ENCODE peak calls at places on chromosomes 11 and 22, in six cellular contexts. O, Y, Q, F, P and J are unnamed samples.

GRCh38 chr11:65415499-65416340 is 6.9 kb upstream of the NEAT1 start:
- DNase-seq in P (no peak), F (no peak), Y (no peak), O (no peak), Q (peak; percentile 37), J (no peak)

GRCh38 chr11:125086633-125087296 is 23.7 kb downstream of the SLC37A2 start:
- DNase-seq in F (no peak), P (no peak), Q (no peak), O (no peak), Y (no peak), J (no peak)

GRCh38 chr22:23289851-23290724 is 109.8 kb downstream of the BCR start:
- DNase-seq in F (no peak), Y (peak; percentile 90), Q (peak; percentile 89), P (peak; percentile 77), O (peak; percentile 25), J (peak; percentile 84)

GRCh38 chr11:129368889-129369672 is 6.6 kb upstream of the BARX2 start:
- DNase-seq in Q (no peak), P (no peak), Y (no peak), O (no peak), F (no peak), J (no peak)

GRCh38 chr11:48210052-48210451 is 6.6 kb upstream of the OR4B1 start:
- DNase-seq in Y (no peak), Q (no peak), F (no peak), O (no peak), P (no peak), J (no peak)

GRCh38 chr22:42800731-42801536 is 56.1 kb downstream of the ARFGAP3 start:
- DNase-seq in P (no peak), O (no peak), Q (no peak), Y (no peak), F (no peak), J (no peak)

GRCh38 chr11:105456950-105457349 is 152.9 kb upstream of the GRIA4 start:
- DNase-seq in F (no peak), Y (peak; percentile 18), O (no peak), Q (no peak), P (no peak), J (no peak)

GRCh38 chr22:25563757-25564319 is 637 bp upstream of the GRK3 start:
- DNase-seq in O (no peak), P (no peak), Y (no peak), Q (no peak), F (no peak), J (no peak)

GRCh38 chr11:69383372-69383771 is 89.4 kb downstream of the MYEOV start:
- DNase-seq in P (no peak), Y (no peak), Q (peak; percentile 5), O (no peak), F (no peak), J (no peak)

GRCh38 chr11:33543823-33544222 is 156.8 kb downstream of the C11orf91 start:
- DNase-seq in F (no peak), Y (no peak), O (no peak), Q (no peak), P (no peak), J (no peak)

GRCh38 chr11:123702137-123702536 is 39.3 kb downstream of the ZNF202 start:
- DNase-seq in F (peak; percentile 9), O (no peak), Y (no peak), P (no peak), Q (no peak), J (no peak)

GRCh38 chr11:65377036-65377435 is 5.4 kb downstream of the SLC25A45 start:
- DNase-seq in Y (no peak), Q (peak; percentile 70), F (no peak), P (no peak), O (no peak), J (no peak)

GRCh38 chr11:112440518-112440917 is 179.9 kb upstream of the PLET1 start:
- DNase-seq in F (no peak), O (peak; percentile 29), Q (no peak), P (no peak), Y (peak; percentile 10), J (no peak)

GRCh38 chr11:99316761-99317475 is 296.2 kb downstream of the CNTN5 start:
- DNase-seq in Y (no peak), Q (no peak), P (no peak), F (no peak), O (no peak), J (no peak)

GRCh38 chr11:870127-870413 is 27.4 kb downstream of the TSPAN4 start:
- DNase-seq in Y (no peak), P (no peak), Q (peak; percentile 71), O (no peak), F (no peak), J (no peak)

GRCh38 chr11:95831198-95831883 is 41.0 kb downstream of the CEP57 start:
- DNase-seq in O (no peak), P (no peak), Y (no peak), F (no peak), Q (no peak), J (no peak)

GRCh38 chr11:65066805-65067291 is 8.5 kb upstream of the NAALADL1 start:
- DNase-seq in P (no peak), F (no peak), Y (no peak), O (no peak), Q (no peak), J (no peak)

GRCh38 chr11:114571712-114572111 is 12.0 kb upstream of the NXPE1 start:
- DNase-seq in Y (no peak), Q (no peak), P (no peak), O (no peak), F (no peak), J (no peak)

GRCh38 chr11:30521297-30522071 is 64.7 kb downstream of the MPPED2 start:
- DNase-seq in P (no peak), F (no peak), Q (no peak), O (no peak), Y (no peak), J (no peak)

GRCh38 chr11:47552086-47552580 is 799 bp downstream of the CELF1 start:
- DNase-seq in Q (peak; percentile 52), Y (no peak), O (no peak), F (no peak), P (no peak), J (no peak)

GRCh38 chr11:107998761-107999160 is 9.9 kb upstream of the CUL5 start:
- DNase-seq in Y (no peak), P (no peak), Q (no peak), F (no peak), O (no peak), J (no peak)

GRCh38 chr11:29312817-29313216 is 704.0 kb downstream of the KCNA4 start:
- DNase-seq in O (no peak), Q (no peak), Y (no peak), F (no peak), P (no peak), J (no peak)

DNA sequence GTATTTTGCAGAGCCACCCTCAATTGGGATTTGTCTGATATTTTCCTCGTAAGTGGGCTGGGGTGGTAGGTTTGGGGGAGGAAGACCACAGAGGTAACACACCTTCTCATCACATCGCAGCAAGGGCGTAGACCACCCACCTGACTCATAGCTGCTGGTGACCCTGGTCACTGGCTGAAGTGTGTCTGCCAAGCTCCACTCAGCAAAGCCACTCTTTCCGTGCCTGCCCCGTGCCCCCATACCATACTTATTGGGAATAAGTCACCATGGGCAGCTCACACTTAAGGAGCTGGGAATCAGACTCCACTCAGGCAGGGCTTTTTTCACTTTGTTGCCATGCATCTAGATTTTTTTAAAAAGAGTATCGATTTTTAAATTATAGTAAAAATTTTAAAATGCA is 111.6 kb downstream of the PHF21B start:
- DNase-seq in F (no peak), Y (no peak), Q (no peak), O (no peak), P (no peak), J (no peak)
- TF ChIP-seq TAF1 in F (no peak), Y (no peak), Q (no peak), O (no peak), P (no peak), J (no peak)

DNA sequence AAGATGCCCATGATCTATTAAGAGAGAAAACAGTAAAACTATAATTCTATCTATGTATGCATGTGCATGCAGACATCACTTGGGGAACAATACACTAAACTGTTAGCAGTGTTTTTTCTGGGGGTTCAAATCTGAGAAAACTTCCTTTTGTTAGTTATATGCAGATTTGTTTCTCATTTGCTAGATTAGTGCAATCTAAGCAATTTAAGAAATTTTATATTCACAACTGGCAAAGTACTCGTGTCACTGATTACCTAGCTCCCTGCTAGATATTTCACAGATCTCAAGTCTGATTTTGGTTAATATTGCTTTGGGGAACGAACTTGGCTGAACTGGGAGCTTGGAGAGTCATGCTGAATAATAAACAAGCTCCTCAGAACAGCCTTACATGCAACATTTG is 14.9 kb upstream of the OSBP start:
- DNase-seq in F (no peak), O (no peak), P (no peak), Y (no peak), Q (no peak), J (no peak)
- TF ChIP-seq TAF1 in F (no peak), O (no peak), P (no peak), Y (no peak), Q (no peak), J (no peak)

DNA sequence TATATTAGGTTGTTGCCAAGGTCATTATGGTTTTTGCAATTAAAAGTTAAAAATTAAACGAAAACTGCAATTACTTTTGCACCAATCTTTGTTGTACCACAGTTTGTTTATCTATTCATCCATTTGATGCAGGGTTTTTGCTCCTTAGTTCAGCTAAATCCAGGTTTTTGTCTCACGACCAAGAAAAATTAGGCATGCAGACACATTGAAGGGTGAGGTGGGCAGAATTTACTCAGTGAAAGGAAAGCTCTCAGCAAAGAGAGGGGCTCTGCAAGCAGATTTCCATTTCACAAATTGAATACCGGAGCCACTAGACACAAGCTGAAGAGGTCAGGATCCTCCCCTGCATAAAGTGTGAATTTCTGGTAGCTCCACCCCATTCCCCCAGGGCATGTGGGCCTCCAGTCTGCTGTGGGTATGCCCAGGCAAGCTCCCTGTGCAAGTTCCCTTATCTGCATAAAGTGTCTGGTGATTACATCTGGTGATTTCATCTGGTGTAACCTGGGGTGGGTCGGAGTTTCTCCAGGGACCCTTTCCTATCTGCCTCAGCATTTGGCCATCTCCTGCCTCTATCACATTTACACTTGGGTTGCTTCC is 33.3 kb downstream of the APOL6 start:
- DNase-seq in Q (no peak), Y (no peak), O (no peak), P (no peak), F (no peak), J (no peak)
- TF ChIP-seq TAF1 in Q (no peak), Y (no peak), O (no peak), P (no peak), F (no peak), J (no peak)

GRCh38 chr22:37472418-37473006 is 13.7 kb downstream of the MFNG start:
- DNase-seq in Q (peak; percentile 75), O (no peak), F (no peak), P (peak; percentile 61), Y (peak; percentile 56), J (peak; percentile 60)
- TF ChIP-seq TAF1 in Q (no peak), O (no peak), F (no peak), P (no peak), Y (no peak), J (no peak)

GRCh38 chr11:75523189-75523588 is 2.6 kb downstream of the GDPD5 start:
- DNase-seq in Q (no peak), O (no peak), F (no peak), Y (no peak), P (no peak), J (no peak)
- TF ChIP-seq TAF1 in Q (no peak), O (no peak), F (no peak), Y (no peak), P (no peak), J (no peak)